ENCODE peak calls at places on chromosome 16, in five cellular contexts. O is transverse colon, V is upper lobe of right lung, P is HCT116, Y is foreskin fibroblast. Z is an unnamed sample.

GRCh38 chr16:53642094-53642493 is 61.6 kb downstream of the RPGRIP1L start:
- DNase-seq in Y (no peak), V (peak), O (no peak), P (no peak), Z (no peak)

GRCh38 chr16:84922351-84923135 is 88.8 kb downstream of the ZDHHC7 start:
- DNase-seq in P (no peak), V (peak), Y (no peak), O (peak), Z (peak)

GRCh38 chr16:78249056-78249455 is 149.6 kb downstream of the WWOX start:
- DNase-seq in Y (no peak), P (no peak), V (peak), O (peak), Z (no peak)

GRCh38 chr16:70460737-70461261 is 6.4 kb downstream of the FCSK start:
- DNase-seq in O (no peak), Y (no peak), V (no peak), P (no peak), Z (no peak)

GRCh38 chr16:65547799-65548446 is 426.1 kb upstream of the CDH11 start:
- DNase-seq in V (no peak), Y (peak), P (no peak), O (no peak), Z (peak)

GRCh38 chr16:6611535-6611934 is 721.1 kb upstream of the RBFOX1 start:
- DNase-seq in O (no peak), V (no peak), P (no peak), Y (no peak), Z (no peak)

GRCh38 chr16:51569204-51569911 is 418.3 kb upstream of the SALL1 start:
- DNase-seq in V (no peak), Y (no peak), O (no peak), P (no peak), Z (peak)

GRCh38 chr16:17939052-17939673 is 397.4 kb downstream of the NPIPA8 start:
- DNase-seq in Y (no peak), P (no peak), V (no peak), O (no peak), Z (no peak)

GRCh38 chr16:60642956-60643355 is 1393.3 kb downstream of the CDH8 start:
- DNase-seq in O (no peak), Y (peak), P (no peak), V (no peak), Z (peak)

GRCh38 chr16:88202207-88202745 is 180.5 kb upstream of the ZNF469 start:
- DNase-seq in P (no peak), Y (no peak), V (no peak), O (no peak), Z (no peak)

GRCh38 chr16:10753670-10754069 is 10.0 kb downstream of the NUBP1 start:
- DNase-seq in O (no peak), Y (no peak), P (no peak), V (no peak), Z (no peak)

GRCh38 chr16:11621920-11622651 is 35.4 kb upstream of the LITAF start:
- DNase-seq in P (no peak), Y (no peak), O (no peak), V (peak), Z (no peak)

GRCh38 chr16:88378401-88378800 is 4.4 kb upstream of the ZNF469 start:
- DNase-seq in P (no peak), V (peak), O (no peak), Y (no peak), Z (no peak)

GRCh38 chr16:78663690-78664089 is 564.2 kb downstream of the WWOX start:
- DNase-seq in Y (no peak), P (no peak), V (no peak), O (no peak), Z (no peak)

GRCh38 chr16:26158142-26158759 is 466.5 kb downstream of the HS3ST4 start:
- DNase-seq in Y (no peak), O (no peak), P (no peak), V (no peak), Z (no peak)

GRCh38 chr16:57000271-57001025 is 11.1 kb downstream of the NLRC5 start:
- DNase-seq in P (peak), V (no peak), O (peak), Y (peak), Z (peak)

GRCh38 chr16:58107228-58107627 is 22.0 kb downstream of the CFAP20 start:
- DNase-seq in Y (no peak), V (no peak), O (no peak), P (no peak), Z (no peak)
- TF ChIP-seq CTCF in Y (no peak), V (no peak), O (no peak), P (peak), Z (no peak)

DNA sequence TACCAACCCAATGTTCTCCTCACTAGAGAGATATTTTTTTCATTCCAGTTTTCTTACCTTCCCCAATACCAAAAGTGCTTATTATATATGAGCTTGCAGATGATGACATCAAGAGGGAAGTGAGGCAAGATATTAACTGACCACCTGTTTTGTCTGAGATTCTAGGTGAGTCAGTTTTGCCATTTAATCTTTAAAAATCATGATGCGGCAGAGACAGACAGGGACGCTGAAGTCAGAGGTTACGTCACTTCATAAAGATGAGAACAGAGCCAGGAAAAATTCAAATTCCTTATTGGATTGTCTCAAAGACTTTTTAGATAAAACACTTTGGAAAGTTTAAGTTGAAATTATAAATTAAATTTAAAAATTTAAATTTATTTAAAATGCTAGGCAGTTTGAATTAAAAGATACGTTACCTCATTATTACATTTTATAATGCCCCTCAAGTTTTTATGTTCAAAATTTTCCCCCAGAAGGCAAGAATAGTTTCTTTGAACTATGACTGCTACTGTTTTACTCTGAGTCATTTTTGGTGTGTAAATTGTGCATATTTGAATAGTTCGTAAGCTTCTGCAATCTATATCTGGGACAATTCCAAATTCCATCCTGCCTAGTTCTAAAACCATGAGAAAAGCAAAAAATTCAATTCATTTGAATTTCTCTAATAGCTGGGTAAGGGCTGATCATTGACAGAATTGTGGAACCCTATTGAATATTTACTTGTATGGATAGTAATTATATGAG is 839.6 kb upstream of the GOT2 start:
- DNase-seq in V (no peak), Y (peak), O (no peak), P (no peak), Z (peak)
- H3K4me3 ChIP-seq in V (no peak), Y (no peak), O (no peak), P (no peak), Z (no peak)

GRCh38 chr16:13909872-13910303 is 10.1 kb upstream of the ERCC4 start:
- DNase-seq in Y (peak), V (no peak), P (no peak), O (no peak), Z (peak)
- TF ChIP-seq CTCF in Y (no peak), V (no peak), P (no peak), O (no peak), Z (no peak)

DNA sequence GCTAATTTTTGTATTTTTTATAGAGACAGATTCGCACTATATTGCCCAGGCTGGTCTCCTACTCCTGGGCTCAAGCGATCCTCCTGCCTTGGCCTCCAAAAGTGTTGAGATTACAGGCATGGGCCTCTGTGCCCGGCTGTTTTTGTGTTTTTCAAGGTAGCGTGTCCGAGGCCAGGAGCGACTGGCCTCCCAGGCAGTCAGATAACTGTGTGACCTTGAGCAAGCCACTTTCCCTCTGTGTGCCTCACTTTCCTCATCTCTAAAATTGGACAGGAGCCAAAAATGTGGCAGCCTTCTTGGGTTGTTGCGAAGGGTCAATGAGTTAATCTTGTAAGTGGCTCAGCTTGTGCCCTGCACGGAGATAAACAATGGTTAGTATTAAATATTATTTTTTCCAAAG is 2.4 kb downstream of the ABCC1 start:
- DNase-seq in Y (no peak), P (no peak), O (no peak), V (no peak), Z (no peak)
- H3K4me3 ChIP-seq in Y (no peak), P (no peak), O (no peak), V (no peak), Z (peak)

Z was measured in AG10803.